ENCODE peak calls at places on chromosome 6, in ten cellular contexts. E is tibial nerve, A is transverse colon, S is fibroblast of lung, C is left ventricle myocardium inferior, Y is heart left ventricle, Z is upper lobe of right lung, X is Peyer's patch, U is BJ, G is IMR-90. O is an unnamed sample. For H3K27me3, the result is how much of the 10 kb centered on the place peaks cover.

GRCh38 chr6:129844118-129844891 is 16.8 kb downstream of the TMEM244 start:
- DNase-seq in E (no peak), A (no peak), S (peak), C (no peak), Y (no peak), Z (no peak), X (no peak), U (peak), G (peak), O (peak)

GRCh38 chr6:112180095-112180820 is 74.1 kb downstream of the LAMA4 start:
- DNase-seq in E (no peak), A (peak), S (peak), C (no peak), Y (peak), Z (no peak), X (no peak), U (no peak), G (peak), O (peak)

GRCh38 chr6:101178748-101179147 is 214.8 kb upstream of the GRIK2 start:
- DNase-seq in E (no peak), A (no peak), S (no peak), C (no peak), Y (no peak), Z (no peak), X (no peak), U (no peak), G (no peak), O (no peak)

GRCh38 chr6:79377830-79378460 is 143.5 kb upstream of the HMGN3 start:
- DNase-seq in E (no peak), A (no peak), S (no peak), C (no peak), Y (no peak), Z (no peak), X (no peak), U (no peak), G (no peak), O (no peak)

GRCh38 chr6:131023834-131024504 is 39.1 kb downstream of the EPB41L2 start:
- DNase-seq in E (no peak), A (no peak), S (peak), C (no peak), Y (no peak), Z (no peak), X (no peak), U (no peak), G (peak), O (peak)

GRCh38 chr6:112016335-112016734 is 37.6 kb upstream of the CCN6 start:
- DNase-seq in E (no peak), A (no peak), S (peak), C (peak), Y (peak), Z (no peak), X (no peak), U (no peak), G (peak), O (no peak)

GRCh38 chr6:69631552-69632346 is 165.1 kb downstream of the LMBRD1 start:
- DNase-seq in E (no peak), A (no peak), S (peak), C (no peak), Y (no peak), Z (no peak), X (no peak), U (no peak), G (no peak), O (no peak)

GRCh38 chr6:9332241-9332640 is 896.9 kb upstream of the SLC35B3 start:
- DNase-seq in E (no peak), A (no peak), S (no peak), C (no peak), Y (no peak), Z (no peak), X (no peak), U (no peak), G (no peak), O (no peak)

GRCh38 chr6:52157301-52157930 is 28.8 kb upstream of the IL17A start:
- DNase-seq in E (no peak), A (no peak), S (peak), C (no peak), Y (no peak), Z (no peak), X (no peak), U (no peak), G (peak), O (peak)

GRCh38 chr6:139881728-139882211 is 507.3 kb upstream of the CITED2 start:
- DNase-seq in E (peak), A (peak), S (peak), C (no peak), Y (no peak), Z (no peak), X (no peak), U (no peak), G (peak), O (no peak)

GRCh38 chr6:79158856-79159516 is 75.5 kb downstream of the HMGN3 start:
- DNase-seq in E (no peak), A (no peak), S (peak), C (no peak), Y (no peak), Z (no peak), X (no peak), U (no peak), G (no peak), O (peak)

GRCh38 chr6:28839443-28840120 is 84.2 kb downstream of the TRIM27 start:
- DNase-seq in E (no peak), A (no peak), S (no peak), C (no peak), Y (no peak), Z (no peak), X (no peak), U (no peak), G (no peak), O (no peak)

GRCh38 chr6:35713426-35713825 is 23.4 kb upstream of the ARMC12 start:
- DNase-seq in E (no peak), A (no peak), S (no peak), C (no peak), Y (no peak), Z (peak), X (no peak), U (no peak), G (no peak), O (no peak)

GRCh38 chr6:8043221-8043620 is 21.0 kb downstream of the BLOC1S5 start:
- DNase-seq in E (no peak), A (no peak), S (no peak), C (no peak), Y (no peak), Z (no peak), X (no peak), U (no peak), G (peak), O (no peak)

GRCh38 chr6:19851273-19852089 is 14.3 kb downstream of the ID4 start:
- DNase-seq in E (peak), A (peak), S (peak), C (no peak), Y (peak), Z (no peak), X (no peak), U (no peak), G (peak), O (no peak)

GRCh38 chr6:167408235-167408869 is 83.5 kb downstream of the TTLL2 start:
- DNase-seq in E (no peak), A (no peak), S (no peak), C (no peak), Y (no peak), Z (no peak), X (no peak), U (no peak), G (no peak), O (no peak)

GRCh38 chr6:105898286-105898685 is 187.8 kb upstream of the PRDM1 start:
- DNase-seq in E (no peak), A (peak), S (peak), C (no peak), Y (no peak), Z (no peak), X (no peak), U (peak), G (peak), O (peak)

GRCh38 chr6:73036689-73037088 is 188.6 kb downstream of the KHDC1L start:
- DNase-seq in E (no peak), A (no peak), S (no peak), C (no peak), Y (no peak), Z (no peak), X (no peak), U (no peak), G (no peak), O (no peak)

GRCh38 chr6:13677878-13678254 is 33.8 kb downstream of the RANBP9 start:
- DNase-seq in E (no peak), A (no peak), S (no peak), C (no peak), Y (no peak), Z (no peak), X (no peak), U (no peak), G (no peak), O (no peak)

GRCh38 chr6:137002505-137002904 is 42.3 kb downstream of the IL20RA start:
- DNase-seq in E (no peak), A (no peak), S (no peak), C (no peak), Y (no peak), Z (no peak), X (no peak), U (no peak), G (no peak), O (no peak)

GRCh38 chr6:155171109-155171746 is 92.6 kb upstream of the CLDN20 start:
- DNase-seq in E (peak), A (no peak), S (peak), C (no peak), Y (no peak), Z (no peak), X (no peak), U (peak), G (peak), O (peak)

GRCh38 chr6:143112837-143113236 is 52.1 kb downstream of the AIG1 start:
- DNase-seq in E (no peak), A (no peak), S (no peak), C (no peak), Y (no peak), Z (no peak), X (no peak), U (no peak), G (no peak), O (no peak)

GRCh38 chr6:16292942-16293341 is 54.6 kb downstream of the GMPR start:
- DNase-seq in E (no peak), A (no peak), S (no peak), C (no peak), Y (no peak), Z (no peak), X (no peak), U (no peak), G (no peak), O (peak)

GRCh38 chr6:127566119-127566518 is 10.9 kb upstream of the C6orf58 start:
- DNase-seq in E (no peak), A (no peak), S (no peak), C (no peak), Y (no peak), Z (no peak), X (no peak), U (no peak), G (no peak), O (no peak)

GRCh38 chr6:88349511-88349910 is 183.4 kb upstream of the CNR1 start:
- DNase-seq in E (no peak), A (no peak), S (peak), C (no peak), Y (no peak), Z (no peak), X (no peak), U (no peak), G (no peak), O (no peak)

GRCh38 chr6:132140150-132140549 is 189.0 kb upstream of the CCN2 start:
- DNase-seq in E (no peak), A (no peak), S (no peak), C (no peak), Y (no peak), Z (no peak), X (no peak), U (no peak), G (no peak), O (no peak)

GRCh38 chr6:132147530-132148011 is 196.4 kb upstream of the CCN2 start:
- DNase-seq in E (no peak), A (no peak), S (peak), C (no peak), Y (peak), Z (no peak), X (no peak), U (peak), G (peak), O (no peak)

GRCh38 chr6:132142768-132143167 is 191.6 kb upstream of the CCN2 start:
- DNase-seq in E (no peak), A (no peak), S (peak), C (no peak), Y (no peak), Z (no peak), X (no peak), U (no peak), G (peak), O (no peak)

GRCh38 chr6:132142308-132142707 is 191.1 kb upstream of the CCN2 start:
- DNase-seq in E (no peak), A (no peak), S (peak), C (no peak), Y (no peak), Z (no peak), X (no peak), U (no peak), G (no peak), O (no peak)

GRCh38 chr6:132143258-132143657 is 192.1 kb upstream of the CCN2 start:
- DNase-seq in E (no peak), A (no peak), S (no peak), C (no peak), Y (no peak), Z (no peak), X (no peak), U (no peak), G (no peak), O (no peak)
- TF ChIP-seq CTCF in E (no peak), A (no peak), S (no peak), C (no peak), Y (no peak), Z (no peak), X (no peak), U (no peak), G (no peak), O (no peak)

GRCh38 chr6:48067148-48067709 is 43.8 kb downstream of the PTCHD4 start:
- DNase-seq in E (no peak), A (no peak), S (peak), C (no peak), Y (no peak), Z (no peak), X (no peak), U (peak), G (no peak), O (no peak)
- H3K4me3 ChIP-seq in E (no peak), A (no peak), S (no peak), C (no peak), Y (no peak), Z (no peak), X (no peak), U (no peak), G (no peak), O (no peak)

GRCh38 chr6:150604467-150604866 is 4.8 kb downstream of the PLEKHG1 start:
- DNase-seq in E (no peak), A (no peak), S (no peak), C (no peak), Y (no peak), Z (no peak), X (no peak), U (no peak), G (no peak), O (no peak)
- H3K27me3 ChIP-seq in E (under half), A (under half), S (under half), C (under half), Y (under half), Z (under half), X (under half), U (under half), G (under half), O (under half)

GRCh38 chr6:12530345-12530744 is 186.2 kb upstream of the PHACTR1 start:
- DNase-seq in E (no peak), A (no peak), S (no peak), C (no peak), Y (no peak), Z (no peak), X (no peak), U (no peak), G (no peak), O (no peak)
- TF ChIP-seq CTCF in E (no peak), A (no peak), S (no peak), C (no peak), Y (no peak), Z (no peak), X (no peak), U (no peak), G (no peak), O (no peak)

O was measured in kidney epithelial cell.